ENCODE peak calls at places on chromosomes 2 and 18, in ten cellular contexts. C, D, H, A, P, F, U, I, Q and G are unnamed samples.

GRCh38 chr18:26405190-26405781 is 143.1 kb downstream of the KCTD1 start:
- DNase-seq in C (peak; percentile 28), D (peak; percentile 68), H (peak; percentile 75), A (peak; percentile 36), P (no peak), F (no peak), U (peak; percentile 15), I (peak; percentile 55), Q (peak; percentile 46), G (no peak)

GRCh38 chr2:142008135-142008744 is 122.6 kb downstream of the LRP1B start:
- DNase-seq in C (no peak), D (no peak), H (no peak), A (no peak), P (no peak), F (no peak), U (no peak), I (no peak), Q (no peak), G (no peak)

GRCh38 chr2:42567806-42568429 is 514 bp upstream of the MTA3 start:
- DNase-seq in C (peak; percentile 38), D (no peak), H (no peak), A (no peak), P (peak; percentile 76), F (peak; percentile 61), U (peak; percentile 72), I (peak; percentile 63), Q (no peak), G (no peak)

GRCh38 chr2:171404258-171404657 is 29.5 kb downstream of the METTL8 start:
- DNase-seq in C (no peak), D (peak; percentile 39), H (no peak), A (peak; percentile 64), P (no peak), F (no peak), U (no peak), I (no peak), Q (peak; percentile 81), G (no peak)

GRCh38 chr2:203404996-203405395 is 76.8 kb downstream of the ABI2 start:
- DNase-seq in C (no peak), D (no peak), H (no peak), A (peak; percentile 53), P (no peak), F (no peak), U (no peak), I (no peak), Q (no peak), G (no peak)

GRCh38 chr2:158034198-158034831 is 67.4 kb upstream of the UPP2 start:
- DNase-seq in C (peak; percentile 59), D (peak; percentile 75), H (no peak), A (peak; percentile 53), P (no peak), F (no peak), U (peak; percentile 54), I (peak; percentile 73), Q (peak; percentile 51), G (no peak)

GRCh38 chr2:159774370-159774990 is 23.5 kb downstream of the CD302 start:
- DNase-seq in C (no peak), D (no peak), H (no peak), A (no peak), P (no peak), F (no peak), U (no peak), I (no peak), Q (no peak), G (no peak)

GRCh38 chr18:54696616-54697293 is 105.7 kb downstream of the DYNAP start:
- DNase-seq in C (no peak), D (no peak), H (no peak), A (no peak), P (no peak), F (no peak), U (no peak), I (no peak), Q (no peak), G (no peak)

GRCh38 chr2:58521803-58522602 is 280.9 kb upstream of the FANCL start:
- DNase-seq in C (no peak), D (no peak), H (no peak), A (no peak), P (no peak), F (no peak), U (no peak), I (no peak), Q (no peak), G (no peak)

GRCh38 chr18:3869848-3870247 is 419.9 kb downstream of the TGIF1 start:
- DNase-seq in C (no peak), D (peak; percentile 77), H (no peak), A (peak; percentile 40), P (no peak), F (no peak), U (no peak), I (no peak), Q (peak; percentile 68), G (no peak)

GRCh38 chr2:166632616-166633015 is 138.6 kb upstream of the SCN7A start:
- DNase-seq in C (no peak), D (no peak), H (no peak), A (no peak), P (no peak), F (no peak), U (no peak), I (no peak), Q (peak; percentile 39), G (peak; percentile 31)

GRCh38 chr2:220509921-220510320 is 882.5 kb downstream of the SLC4A3 start:
- DNase-seq in C (no peak), D (no peak), H (no peak), A (no peak), P (no peak), F (no peak), U (no peak), I (no peak), Q (no peak), G (no peak)

GRCh38 chr2:232949016-232949415 is 64.0 kb downstream of the NGEF start:
- DNase-seq in C (no peak), D (no peak), H (no peak), A (no peak), P (no peak), F (no peak), U (no peak), I (no peak), Q (no peak), G (no peak)

DNA sequence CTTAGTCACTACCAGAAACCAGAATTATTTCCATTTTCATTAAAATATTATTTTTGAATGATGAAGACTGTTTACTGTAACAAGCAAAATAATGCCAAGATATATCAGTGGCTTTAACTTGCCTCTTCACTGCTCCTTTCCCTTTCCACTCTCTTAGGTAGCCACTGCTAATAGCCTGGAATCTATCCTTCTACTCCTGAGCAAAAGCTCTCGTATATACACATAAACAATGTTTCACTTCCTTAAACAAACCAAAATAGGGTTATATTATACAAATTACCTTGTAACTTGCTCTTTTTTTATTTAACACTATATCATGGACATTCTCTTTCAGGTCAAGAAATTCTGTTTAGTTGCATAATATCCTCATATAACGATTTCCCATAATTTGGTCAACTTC is 20.8 kb downstream of the IMMT start:
- DNase-seq in C (no peak), D (no peak), H (no peak), A (no peak), P (no peak), F (no peak), U (no peak), I (no peak), Q (no peak), G (no peak)
- H3K27ac ChIP-seq in C (no peak overlapping the region), D (no peak overlapping the region), H (no peak overlapping the region), A (no peak overlapping the region), P (no peak overlapping the region), F (no peak overlapping the region), U (no peak overlapping the region), I (no peak overlapping the region), Q (no peak overlapping the region), G (no peak overlapping the region)

GRCh38 chr2:210561482-210561881 is 5.1 kb downstream of the CPS1 start:
- DNase-seq in C (no peak), D (no peak), H (no peak), A (no peak), P (no peak), F (no peak), U (no peak), I (no peak), Q (no peak), G (no peak)
- TF ChIP-seq POLR2A in C (no peak), D (no peak), H (no peak), A (no peak), P (no peak), F (no peak), U (no peak), I (no peak), Q (no peak), G (no peak)

GRCh38 chr18:9719421-9719981 is 11.4 kb downstream of the RAB31 start:
- DNase-seq in C (no peak), D (peak; percentile 79), H (no peak), A (peak; percentile 80), P (peak; percentile 54), F (peak; percentile 68), U (no peak), I (no peak), Q (peak; percentile 85), G (no peak)
- H3K4me3 ChIP-seq in C (no peak overlapping the region), D (peak overlapping the region; percentile 7), H (peak overlapping the region; percentile 4), A (peak overlapping the region; percentile 21), P (no peak overlapping the region), F (peak overlapping the region; percentile 12), U (no peak overlapping the region), I (no peak overlapping the region), Q (peak overlapping the region; percentile 2), G (no peak overlapping the region)

GRCh38 chr2:217420868-217421267 is 561.0 kb upstream of the TNP1 start:
- DNase-seq in C (no peak), D (no peak), H (peak; percentile 66), A (no peak), P (no peak), F (no peak), U (no peak), I (no peak), Q (no peak), G (no peak)
- H3K27ac ChIP-seq in C (no peak overlapping the region), D (no peak overlapping the region), H (peak overlapping the region; percentile 79), A (no peak overlapping the region), P (no peak overlapping the region), F (no peak overlapping the region), U (peak overlapping the region; percentile 55), I (no peak overlapping the region), Q (no peak overlapping the region), G (no peak overlapping the region)

GRCh38 chr18:68431922-68432198 is 283.0 kb downstream of the TMX3 start:
- DNase-seq in C (no peak), D (no peak), H (no peak), A (no peak), P (no peak), F (no peak), U (no peak), I (no peak), Q (no peak), G (no peak)
- TF ChIP-seq POLR2A in C (no peak), D (no peak), H (no peak), A (no peak), P (no peak), F (no peak), U (no peak), I (no peak), Q (no peak), G (no peak)